ENCODE peak calls at places on chromosomes 5 and 9, in ten cellular contexts. One of them, this sample, is unnamed.

GRCh38 chr9:121785673-121786542 is 134.5 kb downstream of the DAB2IP start:
- DNase-seq in nephron progenitor cell: no peak
- DNase-seq in aorta: no peak
- DNase-seq in NCI-H1092: no peak
- DNase-seq in posterior cingulate gyrus: no peak
- DNase-seq in colonic mucosa: no peak
- DNase-seq in NCI-H226: no peak
- DNase-seq in endodermal cell: peak; percentile 39
- DNase-seq in stimulated activated CD8-positive, alpha-beta memory T cell treated with anti-CD3 and anti-CD28 coated beads, Interleukin-7, amount 100 ng/mL, for 24 hours: no peak
- DNase-seq in T-helper 9 cell: no peak
- DNase-seq in this sample: no peak

GRCh38 chr9:106376689-106377088 is 486.3 kb upstream of the ZNF462 start:
- DNase-seq in nephron progenitor cell: no peak
- DNase-seq in aorta: no peak
- DNase-seq in NCI-H1092: no peak
- DNase-seq in posterior cingulate gyrus: no peak
- DNase-seq in colonic mucosa: no peak
- DNase-seq in NCI-H226: no peak
- DNase-seq in endodermal cell: no peak
- DNase-seq in stimulated activated CD8-positive, alpha-beta memory T cell treated with anti-CD3 and anti-CD28 coated beads, Interleukin-7, amount 100 ng/mL, for 24 hours: no peak
- DNase-seq in T-helper 9 cell: no peak
- DNase-seq in this sample: no peak

GRCh38 chr9:116275418-116276295 is 122.1 kb downstream of the PAPPA start:
- DNase-seq in nephron progenitor cell: peak; percentile 22
- DNase-seq in aorta: no peak
- DNase-seq in NCI-H1092: no peak
- DNase-seq in posterior cingulate gyrus: no peak
- DNase-seq in colonic mucosa: no peak
- DNase-seq in NCI-H226: peak; percentile 91
- DNase-seq in endodermal cell: no peak
- DNase-seq in stimulated activated CD8-positive, alpha-beta memory T cell treated with anti-CD3 and anti-CD28 coated beads, Interleukin-7, amount 100 ng/mL, for 24 hours: no peak
- DNase-seq in T-helper 9 cell: no peak
- DNase-seq in this sample: no peak

GRCh38 chr5:146751054-146751453 is 127.5 kb downstream of the PPP2R2B start:
- DNase-seq in nephron progenitor cell: no peak
- DNase-seq in aorta: no peak
- DNase-seq in NCI-H1092: no peak
- DNase-seq in posterior cingulate gyrus: no peak
- DNase-seq in colonic mucosa: no peak
- DNase-seq in NCI-H226: no peak
- DNase-seq in endodermal cell: no peak
- DNase-seq in stimulated activated CD8-positive, alpha-beta memory T cell treated with anti-CD3 and anti-CD28 coated beads, Interleukin-7, amount 100 ng/mL, for 24 hours: no peak
- DNase-seq in T-helper 9 cell: no peak
- DNase-seq in this sample: no peak

GRCh38 chr9:115595951-115596742 is 478.2 kb upstream of the TNC start:
- DNase-seq in nephron progenitor cell: no peak
- DNase-seq in aorta: no peak
- DNase-seq in NCI-H1092: no peak
- DNase-seq in posterior cingulate gyrus: no peak
- DNase-seq in colonic mucosa: no peak
- DNase-seq in NCI-H226: no peak
- DNase-seq in endodermal cell: no peak
- DNase-seq in stimulated activated CD8-positive, alpha-beta memory T cell treated with anti-CD3 and anti-CD28 coated beads, Interleukin-7, amount 100 ng/mL, for 24 hours: no peak
- DNase-seq in T-helper 9 cell: no peak
- DNase-seq in this sample: no peak

GRCh38 chr5:146516151-146516475 is at the start of gene GPR151:
- DNase-seq in nephron progenitor cell: no peak
- DNase-seq in aorta: no peak
- DNase-seq in NCI-H1092: no peak
- DNase-seq in posterior cingulate gyrus: no peak
- DNase-seq in colonic mucosa: no peak
- DNase-seq in NCI-H226: no peak
- DNase-seq in endodermal cell: no peak
- DNase-seq in stimulated activated CD8-positive, alpha-beta memory T cell treated with anti-CD3 and anti-CD28 coated beads, Interleukin-7, amount 100 ng/mL, for 24 hours: no peak
- DNase-seq in T-helper 9 cell: no peak
- DNase-seq in this sample: no peak

GRCh38 chr5:171307843-171308452 is 1.1 kb upstream of the TLX3 start:
- DNase-seq in nephron progenitor cell: peak; percentile 15
- DNase-seq in aorta: no peak
- DNase-seq in NCI-H1092: no peak
- DNase-seq in posterior cingulate gyrus: no peak
- DNase-seq in colonic mucosa: no peak
- DNase-seq in NCI-H226: no peak
- DNase-seq in endodermal cell: peak; percentile 53
- DNase-seq in stimulated activated CD8-positive, alpha-beta memory T cell treated with anti-CD3 and anti-CD28 coated beads, Interleukin-7, amount 100 ng/mL, for 24 hours: no peak
- DNase-seq in T-helper 9 cell: no peak
- DNase-seq in this sample: no peak

GRCh38 chr5:60334281-60334713 is 365.7 kb downstream of the DEPDC1B start:
- DNase-seq in nephron progenitor cell: no peak
- DNase-seq in aorta: no peak
- DNase-seq in NCI-H1092: no peak
- DNase-seq in posterior cingulate gyrus: no peak
- DNase-seq in colonic mucosa: no peak
- DNase-seq in NCI-H226: peak; percentile 39
- DNase-seq in endodermal cell: no peak
- DNase-seq in stimulated activated CD8-positive, alpha-beta memory T cell treated with anti-CD3 and anti-CD28 coated beads, Interleukin-7, amount 100 ng/mL, for 24 hours: no peak
- DNase-seq in T-helper 9 cell: no peak
- DNase-seq in this sample: no peak

GRCh38 chr9:16028516-16028915 is 475.7 kb downstream of the CCDC171 start:
- DNase-seq in nephron progenitor cell: no peak
- DNase-seq in aorta: no peak
- DNase-seq in NCI-H1092: no peak
- DNase-seq in posterior cingulate gyrus: no peak
- DNase-seq in colonic mucosa: no peak
- DNase-seq in NCI-H226: peak; percentile 13
- DNase-seq in endodermal cell: no peak
- DNase-seq in stimulated activated CD8-positive, alpha-beta memory T cell treated with anti-CD3 and anti-CD28 coated beads, Interleukin-7, amount 100 ng/mL, for 24 hours: no peak
- DNase-seq in T-helper 9 cell: no peak
- DNase-seq in this sample: no peak

GRCh38 chr5:41219655-41220269 is 6.4 kb upstream of the C6 start:
- DNase-seq in nephron progenitor cell: no peak
- DNase-seq in aorta: no peak
- DNase-seq in NCI-H1092: no peak
- DNase-seq in posterior cingulate gyrus: no peak
- DNase-seq in colonic mucosa: no peak
- DNase-seq in NCI-H226: no peak
- DNase-seq in endodermal cell: no peak
- DNase-seq in stimulated activated CD8-positive, alpha-beta memory T cell treated with anti-CD3 and anti-CD28 coated beads, Interleukin-7, amount 100 ng/mL, for 24 hours: no peak
- DNase-seq in T-helper 9 cell: no peak
- DNase-seq in this sample: no peak

GRCh38 chr9:121398374-121398773 is 28.3 kb upstream of the STOM start:
- DNase-seq in nephron progenitor cell: no peak
- DNase-seq in aorta: no peak
- DNase-seq in NCI-H1092: no peak
- DNase-seq in posterior cingulate gyrus: no peak
- DNase-seq in colonic mucosa: no peak
- DNase-seq in NCI-H226: peak; percentile 97
- DNase-seq in endodermal cell: no peak
- DNase-seq in stimulated activated CD8-positive, alpha-beta memory T cell treated with anti-CD3 and anti-CD28 coated beads, Interleukin-7, amount 100 ng/mL, for 24 hours: no peak
- DNase-seq in T-helper 9 cell: no peak
- DNase-seq in this sample: no peak

GRCh38 chr9:87336914-87337333 is 160.7 kb upstream of the DAPK1 start:
- DNase-seq in nephron progenitor cell: no peak
- DNase-seq in aorta: no peak
- DNase-seq in NCI-H1092: peak; percentile 73
- DNase-seq in posterior cingulate gyrus: no peak
- DNase-seq in colonic mucosa: peak; percentile 24
- DNase-seq in NCI-H226: peak; percentile 54
- DNase-seq in endodermal cell: no peak
- DNase-seq in stimulated activated CD8-positive, alpha-beta memory T cell treated with anti-CD3 and anti-CD28 coated beads, Interleukin-7, amount 100 ng/mL, for 24 hours: no peak
- DNase-seq in T-helper 9 cell: no peak
- DNase-seq in this sample: no peak

GRCh38 chr5:78527925-78528324 is 120.6 kb downstream of the LHFPL2 start:
- DNase-seq in nephron progenitor cell: no peak
- DNase-seq in aorta: no peak
- DNase-seq in NCI-H1092: no peak
- DNase-seq in posterior cingulate gyrus: no peak
- DNase-seq in colonic mucosa: no peak
- DNase-seq in NCI-H226: no peak
- DNase-seq in endodermal cell: no peak
- DNase-seq in stimulated activated CD8-positive, alpha-beta memory T cell treated with anti-CD3 and anti-CD28 coated beads, Interleukin-7, amount 100 ng/mL, for 24 hours: no peak
- DNase-seq in T-helper 9 cell: no peak
- DNase-seq in this sample: no peak

GRCh38 chr9:97740848-97741821 is 44.0 kb upstream of the XPA start:
- DNase-seq in nephron progenitor cell: peak; percentile 75
- DNase-seq in aorta: peak; percentile 76
- DNase-seq in NCI-H1092: peak; percentile 47
- DNase-seq in posterior cingulate gyrus: no peak
- DNase-seq in colonic mucosa: peak; percentile 39
- DNase-seq in NCI-H226: no peak
- DNase-seq in endodermal cell: peak; percentile 96
- DNase-seq in stimulated activated CD8-positive, alpha-beta memory T cell treated with anti-CD3 and anti-CD28 coated beads, Interleukin-7, amount 100 ng/mL, for 24 hours: peak; percentile 7
- DNase-seq in T-helper 9 cell: peak; percentile 2
- DNase-seq in this sample: no peak

GRCh38 chr5:180548563-180548962 is 42.7 kb downstream of the SCGB3A1 start:
- DNase-seq in nephron progenitor cell: no peak
- DNase-seq in aorta: no peak
- DNase-seq in NCI-H1092: no peak
- DNase-seq in posterior cingulate gyrus: no peak
- DNase-seq in colonic mucosa: no peak
- DNase-seq in NCI-H226: no peak
- DNase-seq in endodermal cell: no peak
- DNase-seq in stimulated activated CD8-positive, alpha-beta memory T cell treated with anti-CD3 and anti-CD28 coated beads, Interleukin-7, amount 100 ng/mL, for 24 hours: no peak
- DNase-seq in T-helper 9 cell: no peak
- DNase-seq in this sample: no peak

GRCh38 chr9:114694146-114694545 is 12.2 kb upstream of the TEX48 start:
- DNase-seq in nephron progenitor cell: no peak
- DNase-seq in aorta: no peak
- DNase-seq in NCI-H1092: no peak
- DNase-seq in posterior cingulate gyrus: no peak
- DNase-seq in colonic mucosa: no peak
- DNase-seq in NCI-H226: no peak
- DNase-seq in endodermal cell: no peak
- DNase-seq in stimulated activated CD8-positive, alpha-beta memory T cell treated with anti-CD3 and anti-CD28 coated beads, Interleukin-7, amount 100 ng/mL, for 24 hours: no peak
- DNase-seq in T-helper 9 cell: no peak
- DNase-seq in this sample: no peak

GRCh38 chr9:69325409-69326212 is 596 bp downstream of the ENTREP1 start:
- DNase-seq in nephron progenitor cell: peak; percentile 56
- DNase-seq in aorta: no peak
- DNase-seq in NCI-H1092: no peak
- DNase-seq in posterior cingulate gyrus: peak; percentile 19
- DNase-seq in colonic mucosa: peak; percentile 20
- DNase-seq in NCI-H226: no peak
- DNase-seq in endodermal cell: peak; percentile 78
- DNase-seq in stimulated activated CD8-positive, alpha-beta memory T cell treated with anti-CD3 and anti-CD28 coated beads, Interleukin-7, amount 100 ng/mL, for 24 hours: no peak
- DNase-seq in T-helper 9 cell: no peak
- DNase-seq in this sample: peak; percentile 35

GRCh38 chr5:66666778-66667177 is 70.6 kb downstream of the MAST4 start:
- DNase-seq in nephron progenitor cell: no peak
- DNase-seq in aorta: no peak
- DNase-seq in NCI-H1092: peak; percentile 38
- DNase-seq in posterior cingulate gyrus: no peak
- DNase-seq in colonic mucosa: peak; percentile 20
- DNase-seq in NCI-H226: no peak
- DNase-seq in endodermal cell: no peak
- DNase-seq in stimulated activated CD8-positive, alpha-beta memory T cell treated with anti-CD3 and anti-CD28 coated beads, Interleukin-7, amount 100 ng/mL, for 24 hours: no peak
- DNase-seq in T-helper 9 cell: no peak
- DNase-seq in this sample: no peak

GRCh38 chr9:23229764-23230434 is 596.1 kb downstream of the ELAVL2 start:
- DNase-seq in nephron progenitor cell: no peak
- DNase-seq in aorta: no peak
- DNase-seq in NCI-H1092: no peak
- DNase-seq in posterior cingulate gyrus: no peak
- DNase-seq in colonic mucosa: no peak
- DNase-seq in NCI-H226: no peak
- DNase-seq in endodermal cell: no peak
- DNase-seq in stimulated activated CD8-positive, alpha-beta memory T cell treated with anti-CD3 and anti-CD28 coated beads, Interleukin-7, amount 100 ng/mL, for 24 hours: no peak
- DNase-seq in T-helper 9 cell: no peak
- DNase-seq in this sample: no peak

GRCh38 chr5:4868140-4868735 is 271.9 kb upstream of the ADAMTS16 start:
- DNase-seq in nephron progenitor cell: peak; percentile 79
- DNase-seq in aorta: no peak
- DNase-seq in NCI-H1092: peak; percentile 29
- DNase-seq in posterior cingulate gyrus: peak; percentile 78
- DNase-seq in colonic mucosa: peak; percentile 54
- DNase-seq in NCI-H226: no peak
- DNase-seq in endodermal cell: peak; percentile 89
- DNase-seq in stimulated activated CD8-positive, alpha-beta memory T cell treated with anti-CD3 and anti-CD28 coated beads, Interleukin-7, amount 100 ng/mL, for 24 hours: peak; percentile 22
- DNase-seq in T-helper 9 cell: peak; percentile 1
- DNase-seq in this sample: no peak

This sample was measured in gastrocnemius medialis.